ENCODE peak calls at places on chromosomes 5 and 9, in eight cellular contexts. One of them, this sample, is unnamed.

GRCh38 chr5:121273818-121274433 is 577.8 kb upstream of the FTMT start:
- DNase-seq in neural crest cell: no peak
- DNase-seq in H9: no peak
- DNase-seq in KG1: no peak
- DNase-seq in sigmoid colon: no peak
- DNase-seq in stimulated activated CD4-positive, alpha-beta T cell treated with anti-CD3 and anti-CD28 coated beads, Interleukin-4, amount 100 ng/mL, for 1 hour: no peak
- DNase-seq in left ventricle myocardium inferior: no peak
- DNase-seq in NCI-H1092: no peak
- DNase-seq in this sample: no peak

GRCh38 chr9:127721391-127721821 is 5.5 kb downstream of the TTC16 start:
- DNase-seq in H9: no peak
- DNase-seq in KG1: no peak
- DNase-seq in NCI-H1092: no peak
- DNase-seq in sigmoid colon: no peak
- DNase-seq in left ventricle myocardium inferior: no peak
- DNase-seq in neural crest cell: no peak
- DNase-seq in stimulated activated CD4-positive, alpha-beta T cell treated with anti-CD3 and anti-CD28 coated beads, Interleukin-4, amount 100 ng/mL, for 1 hour: no peak
- DNase-seq in this sample: no peak

GRCh38 chr9:101458955-101459631 is 23.5 kb upstream of the ALDOB start:
- DNase-seq in neural crest cell: peak
- DNase-seq in stimulated activated CD4-positive, alpha-beta T cell treated with anti-CD3 and anti-CD28 coated beads, Interleukin-4, amount 100 ng/mL, for 1 hour: no peak
- DNase-seq in sigmoid colon: no peak
- DNase-seq in KG1: peak
- DNase-seq in NCI-H1092: peak
- DNase-seq in left ventricle myocardium inferior: no peak
- DNase-seq in H9: peak
- DNase-seq in this sample: no peak

GRCh38 chr9:135139366-135139965 is 52.0 kb downstream of the OLFM1 start:
- DNase-seq in KG1: no peak
- DNase-seq in NCI-H1092: no peak
- DNase-seq in left ventricle myocardium inferior: no peak
- DNase-seq in H9: no peak
- DNase-seq in sigmoid colon: no peak
- DNase-seq in stimulated activated CD4-positive, alpha-beta T cell treated with anti-CD3 and anti-CD28 coated beads, Interleukin-4, amount 100 ng/mL, for 1 hour: no peak
- DNase-seq in neural crest cell: no peak
- DNase-seq in this sample: no peak

GRCh38 chr5:151745071-151745705 is 13.2 kb downstream of the ATOX1 start:
- DNase-seq in left ventricle myocardium inferior: peak
- DNase-seq in neural crest cell: no peak
- DNase-seq in KG1: no peak
- DNase-seq in sigmoid colon: peak
- DNase-seq in stimulated activated CD4-positive, alpha-beta T cell treated with anti-CD3 and anti-CD28 coated beads, Interleukin-4, amount 100 ng/mL, for 1 hour: no peak
- DNase-seq in NCI-H1092: no peak
- DNase-seq in H9: no peak
- DNase-seq in this sample: peak

GRCh38 chr5:177432143-177432904 is 5.8 kb downstream of the GRK6 start:
- DNase-seq in KG1: no peak
- DNase-seq in stimulated activated CD4-positive, alpha-beta T cell treated with anti-CD3 and anti-CD28 coated beads, Interleukin-4, amount 100 ng/mL, for 1 hour: peak
- DNase-seq in neural crest cell: no peak
- DNase-seq in NCI-H1092: no peak
- DNase-seq in sigmoid colon: peak
- DNase-seq in left ventricle myocardium inferior: peak
- DNase-seq in H9: no peak
- DNase-seq in this sample: peak

GRCh38 chr9:120289091-120289490 is 290.9 kb downstream of the CDK5RAP2 start:
- DNase-seq in stimulated activated CD4-positive, alpha-beta T cell treated with anti-CD3 and anti-CD28 coated beads, Interleukin-4, amount 100 ng/mL, for 1 hour: no peak
- DNase-seq in H9: no peak
- DNase-seq in NCI-H1092: no peak
- DNase-seq in KG1: no peak
- DNase-seq in neural crest cell: no peak
- DNase-seq in left ventricle myocardium inferior: no peak
- DNase-seq in sigmoid colon: no peak
- DNase-seq in this sample: no peak

GRCh38 chr9:34318163-34318790 is 10.8 kb downstream of the KIF24 start:
- DNase-seq in stimulated activated CD4-positive, alpha-beta T cell treated with anti-CD3 and anti-CD28 coated beads, Interleukin-4, amount 100 ng/mL, for 1 hour: no peak
- DNase-seq in KG1: no peak
- DNase-seq in neural crest cell: no peak
- DNase-seq in sigmoid colon: no peak
- DNase-seq in H9: peak
- DNase-seq in NCI-H1092: no peak
- DNase-seq in left ventricle myocardium inferior: no peak
- DNase-seq in this sample: no peak

GRCh38 chr5:68041293-68041692 is 174.3 kb upstream of the PIK3R1 start:
- DNase-seq in neural crest cell: no peak
- DNase-seq in H9: no peak
- DNase-seq in KG1: no peak
- DNase-seq in sigmoid colon: no peak
- DNase-seq in stimulated activated CD4-positive, alpha-beta T cell treated with anti-CD3 and anti-CD28 coated beads, Interleukin-4, amount 100 ng/mL, for 1 hour: no peak
- DNase-seq in NCI-H1092: no peak
- DNase-seq in left ventricle myocardium inferior: peak
- DNase-seq in this sample: no peak

GRCh38 chr9:77456829-77457437 is 191.2 kb downstream of the GNA14 start:
- DNase-seq in neural crest cell: peak
- DNase-seq in KG1: peak
- DNase-seq in NCI-H1092: peak
- DNase-seq in stimulated activated CD4-positive, alpha-beta T cell treated with anti-CD3 and anti-CD28 coated beads, Interleukin-4, amount 100 ng/mL, for 1 hour: peak
- DNase-seq in H9: peak
- DNase-seq in sigmoid colon: peak
- DNase-seq in left ventricle myocardium inferior: peak
- DNase-seq in this sample: peak

GRCh38 chr5:168886153-168886552 is 307.0 kb upstream of the PANK3 start:
- DNase-seq in H9: no peak
- DNase-seq in neural crest cell: no peak
- DNase-seq in left ventricle myocardium inferior: no peak
- DNase-seq in stimulated activated CD4-positive, alpha-beta T cell treated with anti-CD3 and anti-CD28 coated beads, Interleukin-4, amount 100 ng/mL, for 1 hour: no peak
- DNase-seq in sigmoid colon: no peak
- DNase-seq in NCI-H1092: no peak
- DNase-seq in KG1: no peak
- DNase-seq in this sample: no peak

GRCh38 chr9:87148391-87149237 is 201.3 kb upstream of the GAS1 start:
- DNase-seq in neural crest cell: peak
- DNase-seq in KG1: no peak
- DNase-seq in left ventricle myocardium inferior: peak
- DNase-seq in NCI-H1092: no peak
- DNase-seq in sigmoid colon: peak
- DNase-seq in H9: peak
- DNase-seq in stimulated activated CD4-positive, alpha-beta T cell treated with anti-CD3 and anti-CD28 coated beads, Interleukin-4, amount 100 ng/mL, for 1 hour: no peak
- DNase-seq in this sample: peak

GRCh38 chr9:120874861-120875565 is 2.0 kb downstream of the PHF19 start:
- DNase-seq in KG1: no peak
- DNase-seq in left ventricle myocardium inferior: no peak
- DNase-seq in NCI-H1092: no peak
- DNase-seq in sigmoid colon: no peak
- DNase-seq in neural crest cell: no peak
- DNase-seq in H9: no peak
- DNase-seq in stimulated activated CD4-positive, alpha-beta T cell treated with anti-CD3 and anti-CD28 coated beads, Interleukin-4, amount 100 ng/mL, for 1 hour: no peak
- DNase-seq in this sample: peak